ENCODE peak calls at places on chromosomes 11 and 22, in ten cellular contexts. A, P, H, K, O, L, D, C, T and N are unnamed samples.

GRCh38 chr11:96246718-96247540 is 96.1 kb downstream of the MAML2 start:
- DNase-seq in A (no peak), P (no peak), H (peak), K (no peak), O (peak), L (no peak), D (no peak), C (no peak), T (no peak), N (no peak)

GRCh38 chr11:19326499-19326898 is 85.8 kb upstream of the E2F8 start:
- DNase-seq in A (no peak), P (no peak), H (peak), K (no peak), O (no peak), L (no peak), D (peak), C (peak), T (no peak), N (no peak)

GRCh38 chr11:124577664-124578427 is 8.0 kb downstream of the OR8A1 start:
- DNase-seq in A (no peak), P (no peak), H (no peak), K (no peak), O (no peak), L (no peak), D (no peak), C (peak), T (no peak), N (no peak)

GRCh38 chr11:61162092-61162935 is 1.1 kb upstream of the VPS37C start:
- DNase-seq in A (no peak), P (peak), H (peak), K (no peak), O (peak), L (no peak), D (peak), C (no peak), T (no peak), N (no peak)

GRCh38 chr11:104432981-104433380 is 269.0 kb upstream of the PDGFD start:
- DNase-seq in A (no peak), P (no peak), H (no peak), K (no peak), O (no peak), L (no peak), D (no peak), C (no peak), T (no peak), N (no peak)

GRCh38 chr11:47843354-47844060 is 4.6 kb downstream of the NUP160 start:
- DNase-seq in A (no peak), P (no peak), H (no peak), K (no peak), O (no peak), L (no peak), D (no peak), C (no peak), T (no peak), N (no peak)

GRCh38 chr11:48307760-48308386 is 1.9 kb downstream of the OR4S1 start:
- DNase-seq in A (no peak), P (peak), H (peak), K (peak), O (peak), L (peak), D (peak), C (peak), T (peak), N (peak)

GRCh38 chr11:80593981-80594380 is 1153.2 kb upstream of the TENM4 start:
- DNase-seq in A (no peak), P (peak), H (peak), K (no peak), O (no peak), L (no peak), D (peak), C (no peak), T (no peak), N (no peak)

GRCh38 chr11:11813288-11813962 is 28.3 kb upstream of the USP47 start:
- DNase-seq in A (no peak), P (peak), H (peak), K (peak), O (peak), L (peak), D (peak), C (no peak), T (peak), N (no peak)

GRCh38 chr22:43890901-43891331 is 897 bp downstream of the PNPLA5 start:
- DNase-seq in A (no peak), P (no peak), H (no peak), K (no peak), O (no peak), L (no peak), D (no peak), C (no peak), T (peak), N (no peak)

GRCh38 chr11:72569966-72570892 is 104.0 kb downstream of the PDE2A start:
- DNase-seq in A (no peak), P (no peak), H (peak), K (no peak), O (no peak), L (no peak), D (peak), C (no peak), T (no peak), N (peak)

GRCh38 chr11:810040-810567 is 337 bp downstream of the RPLP2 start:
- DNase-seq in A (no peak), P (peak), H (no peak), K (no peak), O (no peak), L (no peak), D (no peak), C (no peak), T (no peak), N (no peak)

GRCh38 chr22:27603111-27603822 is 198.3 kb downstream of the MN1 start:
- DNase-seq in A (no peak), P (no peak), H (no peak), K (no peak), O (no peak), L (no peak), D (no peak), C (no peak), T (no peak), N (no peak)

GRCh38 chr11:27024865-27025264 is 15.8 kb upstream of the BBOX1 start:
- DNase-seq in A (no peak), P (no peak), H (no peak), K (no peak), O (no peak), L (no peak), D (no peak), C (no peak), T (no peak), N (no peak)

GRCh38 chr11:79441159-79441875 is 487 bp upstream of the TENM4 start:
- DNase-seq in A (peak), P (no peak), H (peak), K (no peak), O (no peak), L (peak), D (no peak), C (peak), T (no peak), N (no peak)

GRCh38 chr22:47816121-47816915 is 1053.9 kb downstream of the TBC1D22A start:
- DNase-seq in A (no peak), P (no peak), H (no peak), K (no peak), O (no peak), L (no peak), D (no peak), C (no peak), T (no peak), N (no peak)

GRCh38 chr11:88174627-88175003 is 628 bp downstream of the RAB38 start:
- DNase-seq in A (peak), P (peak), H (peak), K (peak), O (peak), L (peak), D (peak), C (peak), T (peak), N (peak)

GRCh38 chr11:120134931-120135228 is 3.0 kb downstream of the TRIM29 start:
- DNase-seq in A (no peak), P (no peak), H (no peak), K (no peak), O (no peak), L (peak), D (no peak), C (no peak), T (no peak), N (peak)

GRCh38 chr11:105740164-105740903 is 130.5 kb downstream of the GRIA4 start:
- DNase-seq in A (no peak), P (no peak), H (no peak), K (no peak), O (no peak), L (no peak), D (no peak), C (no peak), T (no peak), N (no peak)

GRCh38 chr11:4184163-4184916 is 89.7 kb downstream of the RRM1 start:
- DNase-seq in A (no peak), P (no peak), H (peak), K (peak), O (no peak), L (no peak), D (no peak), C (no peak), T (no peak), N (no peak)

GRCh38 chr22:48756146-48757111 is 1071.2 kb downstream of the BRD1 start:
- DNase-seq in A (no peak), P (no peak), H (no peak), K (peak), O (no peak), L (no peak), D (no peak), C (no peak), T (no peak), N (peak)

GRCh38 chr11:95067828-95068244 is 1.1 kb downstream of the SRSF8 start:
- DNase-seq in A (no peak), P (peak), H (no peak), K (peak), O (no peak), L (no peak), D (no peak), C (no peak), T (no peak), N (no peak)

GRCh38 chr11:102643941-102644340 is 18.8 kb upstream of the MMP20 start:
- DNase-seq in A (no peak), P (no peak), H (no peak), K (no peak), O (no peak), L (no peak), D (no peak), C (no peak), T (no peak), N (no peak)

GRCh38 chr11:102637731-102638130 is 12.6 kb upstream of the MMP20 start:
- DNase-seq in A (no peak), P (no peak), H (no peak), K (no peak), O (no peak), L (no peak), D (no peak), C (no peak), T (no peak), N (no peak)

GRCh38 chr11:102639656-102640055 is 14.5 kb upstream of the MMP20 start:
- DNase-seq in A (no peak), P (no peak), H (no peak), K (no peak), O (no peak), L (no peak), D (no peak), C (no peak), T (no peak), N (no peak)

DNA sequence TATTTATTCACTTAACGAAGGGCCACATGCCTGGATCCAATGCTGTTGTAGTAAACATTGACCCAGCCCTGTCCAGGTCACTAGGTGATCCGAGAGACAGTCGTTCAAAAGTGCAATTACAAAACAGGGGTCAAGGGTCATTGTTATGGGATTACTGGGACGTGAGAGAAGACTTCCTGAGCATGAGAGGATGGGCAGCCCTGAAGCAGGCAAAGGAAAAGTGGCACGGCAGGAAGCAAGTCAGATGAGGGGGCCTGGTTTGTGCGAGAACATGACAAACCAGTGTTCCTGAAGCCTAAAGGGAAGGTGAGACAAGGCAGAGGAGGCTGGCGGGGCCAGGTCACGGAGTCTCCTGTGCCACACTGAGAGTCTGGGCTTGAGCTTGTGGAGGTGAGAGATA is 15.8 kb upstream of the MMP20 start:
- DNase-seq in A (no peak), P (peak), H (peak), K (no peak), O (no peak), L (no peak), D (no peak), C (no peak), T (no peak), N (no peak)
- H3K4me3 ChIP-seq in A (no peak), P (no peak), H (no peak), K (no peak), O (no peak), L (no peak), D (no peak), C (no peak), T (no peak), N (no peak)

GRCh38 chr11:64266339-64266738 is 15.0 kb downstream of the PLCB3 start:
- DNase-seq in A (no peak), P (no peak), H (no peak), K (no peak), O (no peak), L (no peak), D (peak), C (no peak), T (peak), N (no peak)

GRCh38 chr11:64269380-64270234 is 14.9 kb downstream of the BAD start:
- DNase-seq in A (peak), P (peak), H (peak), K (peak), O (peak), L (peak), D (peak), C (peak), T (peak), N (peak)

GRCh38 chr11:64267207-64267945 is 16.0 kb downstream of the PLCB3 start:
- DNase-seq in A (no peak), P (peak), H (no peak), K (no peak), O (no peak), L (peak), D (peak), C (peak), T (peak), N (no peak)

GRCh38 chr11:64268687-64269379 is 15.6 kb downstream of the BAD start:
- DNase-seq in A (peak), P (peak), H (peak), K (peak), O (no peak), L (peak), D (peak), C (peak), T (peak), N (peak)

GRCh38 chr11:64268028-64268686 is 16.3 kb downstream of the BAD start:
- DNase-seq in A (no peak), P (no peak), H (no peak), K (no peak), O (no peak), L (peak), D (peak), C (no peak), T (peak), N (no peak)
- H3K4me3 ChIP-seq in A (no peak), P (no peak), H (peak), K (peak), O (peak), L (peak), D (peak), C (no peak), T (no peak), N (no peak)

GRCh38 chr22:39661501-39661841 is 90.9 kb downstream of the CACNA1I start:
- DNase-seq in A (no peak), P (no peak), H (no peak), K (no peak), O (no peak), L (no peak), D (no peak), C (no peak), T (no peak), N (no peak)
- H3K4me3 ChIP-seq in A (no peak), P (no peak), H (no peak), K (no peak), O (no peak), L (no peak), D (no peak), C (no peak), T (no peak), N (no peak)

DNA sequence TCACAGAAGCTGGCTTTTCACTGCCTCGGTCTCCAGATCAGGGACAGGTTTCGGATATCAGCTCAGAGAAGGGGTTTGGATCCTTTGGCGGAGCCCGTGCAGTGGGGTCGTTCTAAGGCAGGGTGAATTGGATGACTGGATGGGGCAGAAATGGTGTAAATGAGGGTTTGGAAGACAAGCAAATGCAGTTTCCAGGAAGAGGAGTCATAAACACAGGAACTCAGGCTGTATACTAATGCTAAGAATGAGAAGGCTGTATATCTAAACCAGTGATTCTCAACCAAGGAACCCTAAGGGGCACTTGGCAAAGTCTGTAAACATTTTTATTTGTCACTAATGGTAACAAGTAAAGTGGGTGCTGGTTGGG is 896.5 kb downstream of the KCNA4 start:
- DNase-seq in A (no peak), P (no peak), H (no peak), K (no peak), O (no peak), L (no peak), D (no peak), C (no peak), T (no peak), N (no peak)
- H3K4me3 ChIP-seq in A (no peak), P (no peak), H (peak), K (no peak), O (no peak), L (no peak), D (no peak), C (no peak), T (no peak), N (no peak)

GRCh38 chr11:44404736-44405395 is 94.9 kb upstream of the ALX4 start:
- DNase-seq in A (no peak), P (no peak), H (no peak), K (no peak), O (no peak), L (no peak), D (no peak), C (no peak), T (no peak), N (no peak)

GRCh38 chr11:44407211-44407996 is 97.5 kb upstream of the ALX4 start:
- DNase-seq in A (no peak), P (no peak), H (no peak), K (peak), O (no peak), L (peak), D (no peak), C (no peak), T (no peak), N (peak)

GRCh38 chr11:44408141-44408540 is 98.2 kb upstream of the ALX4 start:
- DNase-seq in A (no peak), P (no peak), H (no peak), K (no peak), O (no peak), L (no peak), D (no peak), C (no peak), T (no peak), N (no peak)

GRCh38 chr11:44409071-44409470 is 99.1 kb upstream of the ALX4 start:
- DNase-seq in A (no peak), P (no peak), H (no peak), K (no peak), O (no peak), L (no peak), D (no peak), C (no peak), T (no peak), N (no peak)

GRCh38 chr11:44409558-44410236 is 99.8 kb upstream of the ALX4 start:
- DNase-seq in A (no peak), P (no peak), H (no peak), K (no peak), O (no peak), L (no peak), D (no peak), C (no peak), T (no peak), N (no peak)
- H3K4me3 ChIP-seq in A (no peak), P (no peak), H (no peak), K (no peak), O (no peak), L (no peak), D (no peak), C (no peak), T (no peak), N (no peak)

GRCh38 chr11:108538022-108538424 is 39.8 kb upstream of the POGLUT3 start:
- DNase-seq in A (no peak), P (peak), H (no peak), K (no peak), O (no peak), L (no peak), D (no peak), C (peak), T (no peak), N (no peak)
- H3K4me3 ChIP-seq in A (no peak), P (no peak), H (no peak), K (no peak), O (no peak), L (no peak), D (no peak), C (no peak), T (no peak), N (no peak)

GRCh38 chr22:31089101-31090100 is 8.3 kb downstream of the SMTN start:
- DNase-seq in A (peak), P (no peak), H (peak), K (peak), O (no peak), L (peak), D (peak), C (peak), T (peak), N (no peak)
- H3K4me3 ChIP-seq in A (no peak), P (no peak), H (no peak), K (no peak), O (no peak), L (no peak), D (no peak), C (no peak), T (no peak), N (no peak)

DNA sequence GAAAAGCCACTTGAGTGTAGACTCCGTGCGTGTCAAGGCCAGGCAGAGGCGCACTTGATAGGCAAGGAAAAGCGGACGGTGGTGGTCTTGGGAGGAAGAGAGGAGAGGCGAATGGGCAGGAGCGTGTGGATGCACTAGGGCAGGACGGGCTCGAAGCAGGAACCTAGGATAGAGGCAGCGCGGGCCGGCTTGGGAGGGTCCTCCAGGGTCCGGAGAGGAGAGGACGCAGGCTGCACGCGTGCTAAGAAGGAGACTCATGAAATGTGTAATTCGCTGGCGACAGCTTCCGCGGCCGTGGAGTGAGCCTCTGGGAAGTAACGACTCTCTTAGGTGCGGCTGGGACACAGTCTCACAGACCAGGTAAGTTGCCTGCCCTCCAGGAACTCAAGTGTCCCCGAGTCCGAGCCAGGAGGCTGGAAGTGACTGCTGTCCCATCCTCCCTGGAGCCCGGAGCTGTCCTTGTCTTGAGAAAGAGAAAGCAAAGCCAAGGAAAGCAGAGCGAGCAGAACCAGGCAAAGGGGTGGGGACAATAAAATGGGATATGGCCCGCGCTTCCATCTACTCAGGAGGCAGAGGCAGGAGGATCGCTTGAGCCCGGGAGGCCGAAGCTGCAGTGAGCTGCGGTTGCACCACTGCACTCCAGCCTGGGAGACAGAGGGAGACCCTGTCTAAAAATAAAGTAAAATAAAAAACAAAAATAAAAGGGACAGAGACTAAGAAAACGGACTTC is 824 bp upstream of the IL17RA start:
- DNase-seq in A (no peak), P (no peak), H (no peak), K (peak), O (no peak), L (no peak), D (no peak), C (no peak), T (no peak), N (peak)
- H3K4me3 ChIP-seq in A (peak), P (no peak), H (peak), K (peak), O (peak), L (peak), D (peak), C (no peak), T (no peak), N (no peak)

DNA sequence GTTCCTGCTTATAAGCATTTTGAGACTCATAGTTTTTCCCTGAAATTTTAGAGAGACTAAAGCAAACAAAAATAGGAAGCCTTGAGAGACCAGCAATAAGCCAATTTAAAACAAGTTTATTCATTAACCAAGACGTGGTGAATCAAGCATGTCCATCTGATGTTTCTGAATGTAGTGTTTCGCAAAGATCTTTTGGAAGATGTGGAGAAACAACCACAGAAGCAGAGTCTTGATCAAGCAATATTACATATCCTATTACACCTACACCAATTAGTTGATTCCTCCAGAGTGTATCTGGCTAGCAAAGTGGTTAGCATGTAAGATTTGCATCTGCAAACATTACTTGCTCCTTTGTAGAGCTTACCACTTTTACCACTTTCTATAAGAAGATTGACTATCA is at the start of gene OVCH2:
- DNase-seq in A (no peak), P (no peak), H (no peak), K (no peak), O (no peak), L (no peak), D (no peak), C (no peak), T (no peak), N (no peak)
- H3K4me3 ChIP-seq in A (no peak), P (no peak), H (no peak), K (no peak), O (no peak), L (no peak), D (no peak), C (no peak), T (no peak), N (no peak)